ENCODE peak calls at places on chromosomes 7 and 10, in five cellular contexts. Q, F, B, H and J are unnamed samples.

GRCh38 chr10:124688889-124689670 is 55.1 kb downstream of the FAM53B start:
- DNase-seq in Q (no peak), F (no peak), B (no peak), H (no peak), J (no peak)

GRCh38 chr10:528173-529165 is 161.0 kb downstream of the DIP2C start:
- DNase-seq in Q (no peak), F (no peak), B (no peak), H (no peak), J (no peak)

GRCh38 chr7:42186181-42186580 is 50.8 kb downstream of the GLI3 start:
- DNase-seq in Q (no peak), F (no peak), B (no peak), H (no peak), J (no peak)

GRCh38 chr7:18552311-18552916 is 56.9 kb downstream of the HDAC9 start:
- DNase-seq in Q (no peak), F (no peak), B (no peak), H (peak), J (no peak)

GRCh38 chr7:73602721-73603651 is 21.3 kb downstream of the MLXIPL start:
- DNase-seq in Q (peak), F (no peak), B (no peak), H (peak), J (peak)

GRCh38 chr7:86748843-86749720 is 105.4 kb downstream of the GRM3 start:
- DNase-seq in Q (no peak), F (no peak), B (no peak), H (no peak), J (no peak)

GRCh38 chr7:84916161-84916560 is 270.7 kb downstream of the SEMA3D start:
- DNase-seq in Q (no peak), F (no peak), B (no peak), H (no peak), J (no peak)

GRCh38 chr10:18099420-18099819 is 40.8 kb upstream of the CACNB2 start:
- DNase-seq in Q (no peak), F (no peak), B (no peak), H (no peak), J (no peak)

GRCh38 chr7:99083068-99083651 is 60.7 kb downstream of the SMURF1 start:
- DNase-seq in Q (no peak), F (no peak), B (no peak), H (no peak), J (no peak)

GRCh38 chr7:88091988-88092675 is 127.7 kb downstream of the SRI start:
- DNase-seq in Q (no peak), F (no peak), B (no peak), H (no peak), J (no peak)

GRCh38 chr7:33494473-33494872 is 365.1 kb downstream of the BBS9 start:
- DNase-seq in Q (no peak), F (no peak), B (peak), H (no peak), J (no peak)

GRCh38 chr10:132663666-132664365 is 122.1 kb downstream of the NKX6-2 start:
- DNase-seq in Q (no peak), F (no peak), B (no peak), H (no peak), J (no peak)

GRCh38 chr10:59779656-59780521 is 26.6 kb upstream of the MRLN start:
- DNase-seq in Q (no peak), F (no peak), B (no peak), H (no peak), J (no peak)

GRCh38 chr7:158283016-158283974 is 304.3 kb downstream of the PTPRN2 start:
- DNase-seq in Q (no peak), F (no peak), B (no peak), H (no peak), J (peak)

GRCh38 chr7:45052011-45052410 is 36.8 kb downstream of the NACAD start:
- DNase-seq in Q (no peak), F (no peak), B (no peak), H (no peak), J (no peak)

GRCh38 chr10:566241-566885 is 123.1 kb downstream of the DIP2C start:
- DNase-seq in Q (no peak), F (no peak), B (no peak), H (no peak), J (no peak)

GRCh38 chr10:121928528-121928884 is 675 bp upstream of the ATE1 start:
- DNase-seq in Q (peak), F (no peak), B (peak), H (peak), J (peak)

GRCh38 chr7:30285531-30286284 is 1.3 kb downstream of the ZNRF2 start:
- DNase-seq in Q (no peak), F (peak), B (peak), H (peak), J (peak)

GRCh38 chr7:143385891-143386781 is 5.0 kb downstream of the ZYX start:
- DNase-seq in Q (no peak), F (no peak), B (peak), H (no peak), J (peak)

GRCh38 chr10:21975378-21975990 is 28.0 kb downstream of the DNAJC1 start:
- DNase-seq in Q (no peak), F (no peak), B (no peak), H (peak), J (no peak)

GRCh38 chr10:49076741-49077521 is 38.4 kb downstream of the VSTM4 start:
- DNase-seq in Q (peak), F (no peak), B (peak), H (peak), J (no peak)

GRCh38 chr7:70736715-70737460 is 395.1 kb upstream of the GALNT17 start:
- DNase-seq in Q (no peak), F (no peak), B (peak), H (no peak), J (no peak)

GRCh38 chr10:52357986-52358385 is 43.9 kb downstream of the DKK1 start:
- DNase-seq in Q (no peak), F (no peak), B (no peak), H (no peak), J (no peak)